ENCODE peak calls at places on chromosomes 11 and 22, in ten cellular contexts. S is pancreas; A is naive thymus-derived CD8-positive, alpha-beta T cell; R is lower lobe of right lung; M is effector CD4-positive, alpha-beta T cell; U is NCI-H1092; Q is DMS53; N is omental fat pad; G is iris pigment epithelial cell; C is HCT116. F is an unnamed sample.

GRCh38 chr11:32219320-32219719 is 128.4 kb downstream of the RCN1 start:
- DNase-seq in S (no peak), A (no peak), R (no peak), M (no peak), U (no peak), Q (no peak), N (no peak), G (no peak), C (no peak), F (no peak)

GRCh38 chr11:67504023-67504949 is 877 bp downstream of the PITPNM1 start:
- DNase-seq in S (peak), A (peak), R (no peak), M (no peak), U (no peak), Q (peak), N (no peak), G (peak), C (no peak), F (peak)

GRCh38 chr11:69462106-69463045 is 19.1 kb upstream of the LINC01488 start:
- DNase-seq in S (no peak), A (no peak), R (peak), M (no peak), U (no peak), Q (no peak), N (no peak), G (no peak), C (no peak), F (no peak)

GRCh38 chr11:111502611-111503010 is 9.6 kb downstream of the BTG4 start:
- DNase-seq in S (no peak), A (no peak), R (no peak), M (no peak), U (no peak), Q (no peak), N (no peak), G (no peak), C (no peak), F (no peak)

GRCh38 chr11:104286129-104286528 is 122.2 kb upstream of the PDGFD start:
- DNase-seq in S (no peak), A (no peak), R (no peak), M (no peak), U (no peak), Q (no peak), N (no peak), G (peak), C (no peak), F (no peak)

GRCh38 chr11:126978155-126978554 is 22.4 kb downstream of the KIRREL3 start:
- DNase-seq in S (no peak), A (no peak), R (no peak), M (no peak), U (no peak), Q (no peak), N (no peak), G (no peak), C (no peak), F (peak)

GRCh38 chr11:44702897-44703296 is 23.9 kb upstream of the TSPAN18 start:
- DNase-seq in S (no peak), A (no peak), R (no peak), M (no peak), U (no peak), Q (no peak), N (no peak), G (no peak), C (no peak), F (no peak)

GRCh38 chr11:117986981-117987495 is 844 bp downstream of the IL10RA start:
- DNase-seq in S (no peak), A (peak), R (no peak), M (peak), U (no peak), Q (no peak), N (no peak), G (peak), C (no peak), F (peak)

GRCh38 chr22:45764051-45764450 is 92.4 kb downstream of the ATXN10 start:
- DNase-seq in S (no peak), A (no peak), R (no peak), M (no peak), U (no peak), Q (no peak), N (no peak), G (no peak), C (no peak), F (no peak)

GRCh38 chr22:20610757-20611156 is 103.3 kb downstream of the MED15 start:
- DNase-seq in S (no peak), A (no peak), R (peak), M (no peak), U (no peak), Q (no peak), N (no peak), G (no peak), C (no peak), F (no peak)

GRCh38 chr11:64144587-64145295 is 21.2 kb downstream of the MACROD1 start:
- DNase-seq in S (no peak), A (no peak), R (no peak), M (no peak), U (no peak), Q (no peak), N (no peak), G (no peak), C (no peak), F (no peak)

GRCh38 chr11:73124796-73125195 is 17.3 kb downstream of the FCHSD2 start:
- DNase-seq in S (no peak), A (no peak), R (no peak), M (no peak), U (no peak), Q (no peak), N (no peak), G (no peak), C (no peak), F (no peak)

GRCh38 chr11:11732116-11732515 is 109.7 kb upstream of the USP47 start:
- DNase-seq in S (no peak), A (no peak), R (no peak), M (no peak), U (no peak), Q (no peak), N (no peak), G (peak), C (no peak), F (peak)

GRCh38 chr11:78916759-78917158 is 342.1 kb upstream of the NARS2 start:
- DNase-seq in S (no peak), A (no peak), R (no peak), M (no peak), U (no peak), Q (peak), N (no peak), G (no peak), C (no peak), F (no peak)

GRCh38 chr11:77658213-77659013 is 20.8 kb upstream of the CLNS1A start:
- DNase-seq in S (no peak), A (no peak), R (no peak), M (no peak), U (no peak), Q (no peak), N (no peak), G (no peak), C (no peak), F (no peak)

GRCh38 chr11:13135385-13136271 is 126.5 kb downstream of the RASSF10 start:
- DNase-seq in S (no peak), A (no peak), R (no peak), M (no peak), U (peak), Q (peak), N (no peak), G (peak), C (no peak), F (peak)

GRCh38 chr11:133966924-133967598 is 10.3 kb upstream of the IGSF9B start:
- DNase-seq in S (peak), A (peak), R (no peak), M (peak), U (no peak), Q (peak), N (no peak), G (no peak), C (no peak), F (peak)

GRCh38 chr22:32561756-32562155 is 87.1 kb downstream of the FBXO7 start:
- DNase-seq in S (no peak), A (no peak), R (no peak), M (no peak), U (no peak), Q (no peak), N (no peak), G (no peak), C (no peak), F (no peak)

GRCh38 chr11:130215531-130216220 is 56.1 kb downstream of the ST14 start:
- DNase-seq in S (no peak), A (no peak), R (peak), M (no peak), U (no peak), Q (no peak), N (no peak), G (no peak), C (no peak), F (no peak)

GRCh38 chr22:36457688-36458450 is 23.6 kb downstream of the TXN2 start:
- DNase-seq in S (no peak), A (no peak), R (no peak), M (no peak), U (no peak), Q (no peak), N (no peak), G (no peak), C (no peak), F (no peak)

GRCh38 chr11:75792127-75792731 is 22.8 kb upstream of the UVRAG start:
- DNase-seq in S (no peak), A (no peak), R (no peak), M (no peak), U (no peak), Q (no peak), N (no peak), G (no peak), C (no peak), F (no peak)